ENCODE peak calls at places on chromosomes 3 and 15, in six cellular contexts. R, O, C, Z, N and T are unnamed samples.

GRCh38 chr3:30553641-30554316 is 52.6 kb upstream of the TGFBR2 start:
- DNase-seq in R (no peak), O (no peak), C (no peak), Z (no peak), N (peak), T (no peak)

GRCh38 chr3:141795311-141795710 is 32.1 kb downstream of the GRK7 start:
- DNase-seq in R (no peak), O (no peak), C (no peak), Z (no peak), N (no peak), T (no peak)

GRCh38 chr3:133115178-133115577 is 77.0 kb downstream of the TMEM108 start:
- DNase-seq in R (no peak), O (no peak), C (no peak), Z (no peak), N (no peak), T (no peak)

GRCh38 chr15:24971772-24972171 is 17.0 kb downstream of the SNRPN start:
- DNase-seq in R (no peak), O (no peak), C (no peak), Z (no peak), N (no peak), T (no peak)

GRCh38 chr3:107458871-107459270 is 63.9 kb upstream of the BBX start:
- DNase-seq in R (no peak), O (peak), C (no peak), Z (no peak), N (peak), T (no peak)

GRCh38 chr3:161263057-161263456 is 41.9 kb downstream of the NMD3 start:
- DNase-seq in R (no peak), O (peak), C (no peak), Z (no peak), N (peak), T (no peak)

GRCh38 chr3:102129774-102130608 is 280.7 kb downstream of the NFKBIZ start:
- DNase-seq in R (no peak), O (peak), C (no peak), Z (peak), N (peak), T (no peak)

GRCh38 chr3:116939550-116939949 is 230.0 kb downstream of the TUSC7 start:
- DNase-seq in R (no peak), O (no peak), C (no peak), Z (peak), N (no peak), T (no peak)

GRCh38 chr3:29137601-29138000 is 143.3 kb upstream of the RBMS3 start:
- DNase-seq in R (no peak), O (no peak), C (no peak), Z (peak), N (no peak), T (no peak)

GRCh38 chr15:78402056-78402610 is 35.9 kb upstream of the IREB2 start:
- DNase-seq in R (no peak), O (no peak), C (no peak), Z (no peak), N (peak), T (no peak)

GRCh38 chr3:47424434-47425382 is 43.9 kb downstream of the PTPN23 start:
- DNase-seq in R (no peak), O (no peak), C (no peak), Z (no peak), N (no peak), T (no peak)

GRCh38 chr3:9951962-9952805 is at the start of gene PRRT3:
- DNase-seq in R (peak), O (peak), C (peak), Z (no peak), N (no peak), T (no peak)

GRCh38 chr15:37087050-37087691 is 13.2 kb downstream of the MEIS2 start:
- DNase-seq in R (no peak), O (no peak), C (no peak), Z (no peak), N (no peak), T (no peak)

GRCh38 chr15:45254405-45255293 is 2.6 kb downstream of the SLC28A2 start:
- DNase-seq in R (no peak), O (no peak), C (no peak), Z (peak), N (no peak), T (no peak)

GRCh38 chr3:156161172-156161571 is 40.8 kb downstream of the KCNAB1 start:
- DNase-seq in R (no peak), O (no peak), C (peak), Z (no peak), N (no peak), T (no peak)

GRCh38 chr3:158560979-158561378 is 10.0 kb upstream of the MLF1 start:
- DNase-seq in R (no peak), O (no peak), C (no peak), Z (no peak), N (no peak), T (no peak)

GRCh38 chr3:76965122-76965725 is 74.7 kb upstream of the ROBO2 start:
- DNase-seq in R (no peak), O (peak), C (no peak), Z (no peak), N (no peak), T (no peak)

GRCh38 chr15:51620647-51621046 is 1.9 kb downstream of the DMXL2 start:
- DNase-seq in R (no peak), O (no peak), C (no peak), Z (no peak), N (no peak), T (no peak)

GRCh38 chr3:184498986-184499606 is 62.5 kb upstream of the EPHB3 start:
- DNase-seq in R (no peak), O (no peak), C (no peak), Z (no peak), N (no peak), T (no peak)

GRCh38 chr3:66478923-66479322 is 21.9 kb downstream of the LRIG1 start:
- DNase-seq in R (no peak), O (no peak), C (no peak), Z (no peak), N (no peak), T (no peak)

GRCh38 chr15:62985768-62986167 is 56.8 kb upstream of the TPM1 start:
- DNase-seq in R (no peak), O (peak), C (no peak), Z (no peak), N (no peak), T (no peak)

GRCh38 chr3:170488802-170489201 is 70.1 kb downstream of the CLDN11 start:
- DNase-seq in R (no peak), O (peak), C (no peak), Z (no peak), N (peak), T (no peak)

GRCh38 chr3:107240183-107241091 is 136.8 kb upstream of the CCDC54 start:
- DNase-seq in R (peak), O (peak), C (peak), Z (peak), N (peak), T (peak)

GRCh38 chr3:37096292-37096691 is 78.1 kb downstream of the LRRFIP2 start:
- DNase-seq in R (no peak), O (peak), C (no peak), Z (no peak), N (no peak), T (no peak)

GRCh38 chr3:177124882-177125281 is 72.4 kb downstream of the TBL1XR1 start:
- DNase-seq in R (no peak), O (peak), C (no peak), Z (no peak), N (no peak), T (no peak)

GRCh38 chr3:139534444-139534812 is 5.1 kb downstream of the RBP1 start:
- DNase-seq in R (no peak), O (peak), C (no peak), Z (peak), N (peak), T (peak)

GRCh38 chr3:37967252-37967881 is 23.2 kb upstream of the VILL start:
- DNase-seq in R (peak), O (peak), C (peak), Z (peak), N (no peak), T (no peak)

GRCh38 chr3:128217702-128218475 is 64.6 kb downstream of the EEFSEC start:
- DNase-seq in R (no peak), O (peak), C (no peak), Z (no peak), N (no peak), T (peak)

GRCh38 chr15:74598126-74598842 is 17.4 kb upstream of the CLK3 start:
- DNase-seq in R (peak), O (peak), C (peak), Z (peak), N (peak), T (peak)